ENCODE peak calls at places on chromosomes 2 and 18, in five cellular contexts. X, P, N, J and M are unnamed samples. For H3K9me3, the result is how much of the 10 kb centered on the place peaks cover.

GRCh38 chr2:64601785-64602391 is 51.8 kb downstream of the SERTAD2 start:
- DNase-seq in J (no peak), N (no peak), P (no peak), X (no peak), M (no peak)

GRCh38 chr2:72950558-72951255 is 33.4 kb downstream of the EMX1 start:
- DNase-seq in J (no peak), P (no peak), X (no peak), N (no peak), M (no peak)

GRCh38 chr2:219566640-219567039 is 4.7 kb downstream of the OBSL1 start:
- DNase-seq in X (no peak), J (no peak), N (peak), P (no peak), M (no peak)

GRCh38 chr2:172817411-172817810 is 81.8 kb downstream of the RAPGEF4 start:
- DNase-seq in P (no peak), X (no peak), J (no peak), N (no peak), M (no peak)

GRCh38 chr2:179263460-179264237 is 983 bp downstream of the SESTD1 start:
- DNase-seq in P (peak), J (peak), N (peak), X (peak), M (peak)

GRCh38 chr18:79394438-79395307 is 1.1 kb upstream of the NFATC1 start:
- DNase-seq in J (peak), P (peak), N (no peak), X (no peak), M (no peak)

GRCh38 chr18:53698907-53699306 is 525.6 kb downstream of the MBD2 start:
- DNase-seq in J (no peak), P (no peak), N (peak), X (no peak), M (peak)

GRCh38 chr2:86319700-86320369 is 17.6 kb downstream of the REEP1 start:
- DNase-seq in X (no peak), J (no peak), P (no peak), N (no peak), M (peak)

GRCh38 chr2:106163948-106164580 is 30.0 kb downstream of the UXS1 start:
- DNase-seq in X (no peak), J (no peak), N (no peak), P (no peak), M (no peak)

GRCh38 chr2:236157815-236158498 is 10.2 kb downstream of the GBX2 start:
- DNase-seq in J (no peak), N (no peak), X (no peak), P (no peak), M (no peak)

GRCh38 chr18:79401494-79402208 is 5.9 kb downstream of the NFATC1 start:
- DNase-seq in X (peak), P (no peak), J (no peak), N (no peak), M (no peak)

GRCh38 chr2:97748397-97748796 is 35.0 kb downstream of the ZAP70 start:
- DNase-seq in N (peak), X (peak), P (peak), J (no peak), M (no peak)

GRCh38 chr2:176137249-176137573 is 7.7 kb downstream of the HOXD8 start:
- DNase-seq in N (no peak), J (peak), P (no peak), X (no peak), M (no peak)

GRCh38 chr2:144663217-144663616 is 143.3 kb upstream of the ZEB2 start:
- DNase-seq in X (no peak), N (no peak), P (no peak), J (no peak), M (no peak)

GRCh38 chr2:124485659-124486058 is 460.6 kb downstream of the CNTNAP5 start:
- DNase-seq in N (no peak), J (no peak), P (no peak), X (no peak), M (no peak)

GRCh38 chr2:134491796-134492441 is 226.9 kb downstream of the TMEM163 start:
- DNase-seq in J (no peak), P (peak), X (no peak), N (peak), M (no peak)

GRCh38 chr2:232588680-232589585 is 38.4 kb downstream of the EIF4E2 start:
- DNase-seq in J (peak), P (no peak), X (peak), N (peak), M (peak)

GRCh38 chr2:126663184-126663963 is 7.4 kb downstream of the GYPC start:
- DNase-seq in X (no peak), J (no peak), P (no peak), N (no peak), M (no peak)

GRCh38 chr2:130341562-130342019 is 1.1 kb upstream of the IMP4 start:
- DNase-seq in X (no peak), P (no peak), N (no peak), J (no peak), M (no peak)

GRCh38 chr2:237693281-237694039 is 66.1 kb downstream of the LRRFIP1 start:
- DNase-seq in X (no peak), N (no peak), J (peak), P (no peak), M (no peak)

GRCh38 chr18:31512203-31512764 is 14.3 kb downstream of the DSG2 start:
- DNase-seq in N (no peak), P (no peak), X (no peak), J (no peak), M (no peak)

GRCh38 chr2:109238580-109238979 is 109.6 kb downstream of the SH3RF3 start:
- DNase-seq in N (no peak), P (peak), J (peak), X (peak), M (peak)

GRCh38 chr2:145022671-145023330 is 502.9 kb upstream of the ZEB2 start:
- DNase-seq in X (no peak), J (no peak), N (no peak), P (no peak), M (no peak)

GRCh38 chr2:107091163-107091864 is 205.3 kb upstream of the ST6GAL2 start:
- DNase-seq in J (no peak), N (no peak), X (no peak), P (no peak), M (no peak)

GRCh38 chr2:218831378-218831990 is at the start of gene PRKAG3:
- DNase-seq in P (peak), J (peak), N (no peak), X (peak), M (no peak)

GRCh38 chr2:118443596-118443995 is 355.3 kb downstream of the INSIG2 start:
- DNase-seq in X (no peak), N (no peak), J (no peak), P (no peak), M (no peak)

GRCh38 chr18:21262979-21263378 is 20.9 kb downstream of the GREB1L start:
- DNase-seq in P (no peak), J (no peak), N (no peak), X (no peak), M (no peak)

GRCh38 chr18:79458131-79458838 is 62.6 kb downstream of the NFATC1 start:
- DNase-seq in N (no peak), J (peak), P (peak), X (peak), M (peak)

GRCh38 chr2:225275443-225275842 is 124.1 kb upstream of the NYAP2 start:
- DNase-seq in N (no peak), P (no peak), X (no peak), J (no peak), M (no peak)

GRCh38 chr18:9506046-9506792 is 30.9 kb downstream of the RALBP1 start:
- DNase-seq in P (no peak), J (no peak), N (no peak), X (no peak), M (no peak)

GRCh38 chr18:26119246-26119645 is 14.4 kb upstream of the PSMA8 start:
- DNase-seq in X (no peak), N (no peak), P (no peak), J (no peak), M (no peak)

GRCh38 chr2:45821558-45822271 is 170.2 kb downstream of the PRKCE start:
- DNase-seq in N (no peak), X (peak), P (peak), J (peak), M (peak)

GRCh38 chr2:96250188-96250587 is 15.6 kb downstream of the TMEM127 start:
- DNase-seq in X (no peak), P (no peak), J (no peak), N (no peak), M (no peak)

GRCh38 chr2:60629801-60630385 is 76.4 kb upstream of the BCL11A start:
- DNase-seq in P (no peak), N (no peak), X (no peak), J (no peak), M (no peak)

GRCh38 chr18:46632401-46633089 is 24.5 kb downstream of the LOXHD1 start:
- DNase-seq in P (no peak), N (no peak), X (no peak), J (no peak), M (no peak)

GRCh38 chr2:167183916-167184315 is 295.6 kb downstream of the XIRP2 start:
- DNase-seq in N (no peak), P (no peak), X (no peak), J (no peak), M (no peak)

GRCh38 chr2:64652231-64653173 is 1.2 kb downstream of the SERTAD2 start:
- DNase-seq in J (peak), N (no peak), P (peak), X (no peak), M (peak)

DNA sequence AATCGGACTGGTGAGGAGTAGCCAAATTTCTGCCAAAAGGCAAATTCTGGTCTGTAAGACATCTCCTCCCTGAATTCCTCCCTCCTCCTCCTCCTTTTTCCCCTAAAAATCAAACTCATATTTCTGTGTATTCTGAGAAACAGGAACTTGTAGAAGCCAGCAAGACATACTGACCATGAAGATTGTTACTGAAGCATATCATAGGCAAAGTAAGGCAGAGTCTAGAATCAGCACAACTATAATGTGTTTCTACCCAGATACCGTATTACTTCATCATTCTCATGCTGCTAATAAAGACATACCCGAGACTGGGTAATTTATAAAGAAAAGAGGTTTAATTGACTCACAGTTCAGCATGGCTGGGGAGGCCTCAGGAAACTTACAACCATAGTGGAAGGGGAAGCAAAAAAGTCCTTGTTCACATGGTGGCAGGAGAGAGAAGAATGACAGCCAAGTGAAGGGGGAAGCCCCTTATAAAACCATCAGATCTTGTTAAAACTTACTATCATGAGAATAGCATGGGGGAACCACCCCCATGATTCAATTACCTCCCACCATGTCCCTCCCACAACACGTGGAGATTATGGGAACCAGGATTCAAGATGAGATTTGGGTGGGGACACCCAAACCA is 24.9 kb upstream of the EPC2 start:
- DNase-seq in P (no peak), N (no peak), J (no peak), X (no peak), M (no peak)
- H3K27ac ChIP-seq in P (peak), N (no peak), J (no peak), X (peak), M (no peak)

GRCh38 chr2:112156152-112156986 is 18.2 kb downstream of the FBLN7 start:
- DNase-seq in X (no peak), P (no peak), J (peak), N (no peak), M (no peak)

GRCh38 chr2:112157472-112157871 is 19.3 kb downstream of the FBLN7 start:
- DNase-seq in X (no peak), N (no peak), P (no peak), J (peak), M (no peak)

GRCh38 chr2:112154246-112155110 is 16.3 kb downstream of the FBLN7 start:
- DNase-seq in J (peak), P (no peak), X (no peak), N (no peak), M (no peak)

GRCh38 chr2:112153501-112153900 is 15.3 kb downstream of the FBLN7 start:
- DNase-seq in N (no peak), J (no peak), X (no peak), P (no peak), M (no peak)

DNA sequence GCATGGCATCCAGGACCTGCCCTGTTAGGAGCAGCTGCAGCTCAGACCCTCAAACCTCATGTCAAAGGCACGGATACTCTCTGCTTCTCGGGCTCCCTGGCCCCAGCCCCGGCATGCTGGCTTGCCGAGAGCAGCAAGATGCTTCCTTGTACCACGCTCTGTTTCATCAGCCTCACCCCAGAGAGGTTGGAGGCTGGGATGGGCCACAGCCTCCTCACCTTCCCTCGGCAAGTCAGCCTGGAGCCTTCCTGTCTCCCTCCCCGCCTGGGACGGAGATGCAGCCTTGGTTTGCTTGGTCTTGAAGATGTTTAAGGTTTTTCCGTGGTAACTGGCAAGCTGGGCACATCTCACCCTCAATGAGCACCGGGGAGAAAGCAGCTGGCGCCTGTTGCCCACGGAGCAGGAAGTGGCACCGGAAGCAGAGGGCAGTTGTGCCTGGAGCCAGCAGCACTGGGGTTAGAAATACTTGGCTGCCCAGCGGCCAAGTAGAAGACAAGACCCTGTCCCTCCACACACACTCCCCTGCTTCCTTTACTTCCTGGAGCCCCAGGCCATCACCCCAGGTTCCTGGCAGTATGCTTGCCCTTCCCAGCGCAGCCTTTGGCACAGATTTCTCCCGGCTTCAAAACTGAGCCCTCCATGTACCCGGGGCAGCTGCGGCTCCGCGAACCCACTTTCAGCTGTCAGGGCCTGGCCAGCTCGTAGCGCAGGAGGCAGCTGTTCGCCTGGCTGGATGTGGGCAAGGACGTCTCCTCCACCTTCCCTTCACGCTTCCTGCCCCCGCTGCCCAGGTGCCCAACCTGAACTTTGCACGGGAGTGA is 17.4 kb downstream of the FBLN7 start:
- DNase-seq in X (no peak), N (no peak), J (peak), P (no peak), M (no peak)
- H3K9me3 ChIP-seq in X (under half), N (under half), J (under half), P (under half), M (under half)

DNA sequence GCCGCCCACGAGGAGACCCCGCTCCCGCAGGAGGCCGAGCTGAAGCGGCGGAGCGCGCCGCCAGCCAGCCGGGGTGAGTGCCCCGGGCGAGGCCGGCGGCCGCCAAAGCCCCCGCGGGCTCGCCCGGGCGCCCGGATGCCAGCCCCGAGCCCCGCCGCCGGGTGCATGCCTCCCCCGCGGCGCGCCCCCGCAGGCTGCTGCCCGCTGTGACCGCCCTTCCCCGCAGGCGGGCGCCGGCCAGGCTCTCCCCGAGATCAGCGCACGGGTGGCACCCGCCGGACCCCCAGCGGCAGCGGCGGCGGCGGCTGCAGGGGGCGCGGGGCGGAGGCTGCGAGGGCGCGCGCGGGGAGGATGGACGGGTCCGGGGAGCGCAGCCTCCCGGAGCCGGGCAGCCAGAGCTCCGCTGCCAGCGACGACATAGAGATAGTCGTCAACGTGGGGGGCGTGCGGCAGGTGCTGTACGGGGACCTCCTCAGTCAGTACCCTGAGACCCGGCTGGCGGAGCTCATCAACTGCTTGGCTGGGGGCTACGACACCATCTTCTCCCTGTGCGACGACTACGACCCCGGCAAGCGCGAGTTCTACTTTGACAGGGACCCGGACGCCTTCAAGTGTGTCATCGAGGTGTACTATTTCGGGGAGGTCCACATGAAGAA is 470 bp downstream of the KCNF1 start:
- DNase-seq in N (peak), X (no peak), J (peak), P (no peak), M (no peak)
- H3K4me3 ChIP-seq in N (peak), X (peak), J (peak), P (peak), M (peak)

GRCh38 chr2:6915399-6915798 is 1.8 kb upstream of the RNF144A start:
- DNase-seq in J (no peak), P (no peak), N (no peak), X (no peak), M (no peak)

GRCh38 chr2:6917761-6918421 is 679 bp downstream of the RNF144A start:
- DNase-seq in N (no peak), J (no peak), P (peak), X (peak), M (no peak)

GRCh38 chr2:6917071-6917760 is at the start of gene RNF144A:
- DNase-seq in J (peak), X (peak), P (peak), N (peak), M (peak)

GRCh38 chr2:6916224-6916623 is 988 bp upstream of the RNF144A start:
- DNase-seq in J (no peak), P (no peak), X (no peak), N (no peak), M (no peak)

DNA sequence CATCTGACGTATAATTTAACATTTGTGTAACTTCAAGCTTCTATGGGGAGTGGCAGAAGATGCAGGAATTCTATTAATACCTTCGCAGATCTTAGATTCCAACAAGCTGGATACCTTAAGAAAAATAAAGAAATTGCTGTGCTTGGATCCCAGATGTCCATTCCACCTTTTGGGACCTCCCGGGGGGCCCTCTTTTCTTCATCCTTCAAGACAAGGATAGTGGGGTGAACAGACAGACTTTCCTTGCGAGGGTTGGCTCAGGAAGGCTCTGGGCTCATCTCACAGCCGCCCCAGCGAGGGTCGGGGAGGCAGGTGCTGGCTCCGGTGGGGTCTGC is 509 bp upstream of the RNF144A start:
- DNase-seq in X (no peak), P (no peak), J (no peak), N (no peak), M (no peak)
- H3K27ac ChIP-seq in X (peak), P (peak), J (no peak), N (no peak), M (no peak)

DNA sequence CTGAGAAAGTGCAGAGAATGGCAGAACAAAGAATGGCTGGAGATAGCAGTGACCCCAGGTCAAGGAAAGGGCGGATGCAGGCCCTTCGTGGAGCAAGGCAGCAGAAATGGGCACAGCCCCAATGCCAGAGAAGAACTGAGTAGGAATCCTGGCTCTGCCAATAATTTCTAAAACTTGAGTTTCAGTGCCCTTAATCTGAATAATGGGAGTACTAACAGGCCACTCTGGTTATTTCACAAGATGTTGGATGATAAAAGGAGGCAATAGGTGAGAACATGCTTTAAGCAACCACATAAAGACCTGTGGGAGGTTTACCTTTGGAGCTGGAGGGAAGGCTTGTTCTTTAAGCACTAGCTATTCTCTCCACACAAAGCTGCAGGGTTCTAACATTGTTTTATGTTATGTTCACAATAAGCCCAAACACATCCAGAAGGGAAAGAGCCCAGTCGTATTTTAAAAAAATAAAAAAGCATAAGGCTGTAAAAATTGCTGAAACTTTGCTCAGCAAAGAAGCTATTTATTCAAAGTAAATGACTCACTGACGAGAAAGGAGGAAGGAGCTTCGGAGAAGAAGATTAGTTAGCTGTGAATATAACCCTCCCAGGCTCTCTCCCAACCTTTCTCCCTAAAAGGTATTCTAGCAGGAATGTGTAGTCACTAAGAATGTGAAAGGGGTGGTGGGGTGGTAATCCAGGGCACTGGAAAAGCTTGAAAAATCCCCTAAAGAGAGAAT is 470.2 kb downstream of the TXNL1 start:
- DNase-seq in J (no peak), P (no peak), N (no peak), X (no peak), M (peak)
- H3K9me3 ChIP-seq in J (under half), P (under half), N (under half), X (under half), M (under half)